ENCODE peak calls at places on chromosome X, in five cellular contexts. B, G, L, S and P are unnamed samples.

GRCh38 chrX:126770179-126770578 is 49.4 kb upstream of the PRR32 start:
- DNase-seq in B (no peak), S (peak; percentile 15), L (no peak), G (no peak), P (no peak)

GRCh38 chrX:30971761-30972603 is 82.9 kb upstream of the TAB3 start:
- DNase-seq in G (peak; percentile 29), S (peak; percentile 23), L (peak; percentile 42), B (peak; percentile 18), P (peak; percentile 8)

GRCh38 chrX:1212532-1212931 is at the start of gene CRLF2:
- DNase-seq in L (no peak), B (no peak), G (peak; percentile 71), S (no peak), P (no peak)

GRCh38 chrX:106698693-106699092 is 27.8 kb upstream of the RNF128 start:
- DNase-seq in B (peak; percentile 38), G (peak; percentile 13), L (no peak), S (no peak), P (no peak)

GRCh38 chrX:118536204-118536603 is 40.6 kb downstream of the DOCK11 start:
- DNase-seq in S (no peak), L (no peak), G (no peak), B (no peak), P (no peak)

GRCh38 chrX:8879750-8880149 is 78.6 kb upstream of the FAM9A start:
- DNase-seq in G (peak; percentile 8), S (peak; percentile 9), B (no peak), L (peak; percentile 48), P (peak; percentile 27)

GRCh38 chrX:1336331-1337143 is at the start of gene IL3RA:
- DNase-seq in S (peak; percentile 63), L (no peak), G (peak; percentile 75), B (no peak), P (no peak)

GRCh38 chrX:101232316-101232715 is 12.7 kb downstream of the DRP2 start:
- DNase-seq in L (no peak), S (no peak), G (no peak), B (peak; percentile 20), P (no peak)

GRCh38 chrX:110795645-110796510 is at the start of gene CHRDL1:
- DNase-seq in L (peak; percentile 54), S (no peak), B (peak; percentile 23), G (peak; percentile 13), P (no peak)

GRCh38 chrX:134546187-134546586 is 86.2 kb downstream of the HPRT1 start:
- DNase-seq in G (no peak), B (no peak), L (no peak), S (no peak), P (no peak)

GRCh38 chrX:149476513-149476912 is 28.6 kb downstream of the IDS start:
- DNase-seq in L (no peak), B (no peak), S (no peak), G (no peak), P (no peak)

GRCh38 chrX:10597871-10598270 is 22.5 kb downstream of the MID1 start:
- DNase-seq in G (no peak), B (no peak), S (peak; percentile 63), L (no peak), P (no peak)

GRCh38 chrX:110394653-110395052 is 36.0 kb downstream of the RTL9 start:
- DNase-seq in S (no peak), G (peak; percentile 92), L (no peak), B (peak; percentile 70), P (no peak)

GRCh38 chrX:140918398-140919043 is 83.9 kb upstream of the SPANXB1 start:
- DNase-seq in S (peak; percentile 57), G (peak; percentile 75), L (peak; percentile 71), B (peak; percentile 32), P (peak; percentile 6)

GRCh38 chrX:132045456-132045855 is 22.4 kb downstream of the STK26 start:
- DNase-seq in L (no peak), G (peak; percentile 11), B (no peak), S (peak; percentile 14), P (no peak)

GRCh38 chrX:149903889-149904748 is 23.1 kb downstream of the MAGEA8 start:
- DNase-seq in L (no peak), S (peak; percentile 1), B (no peak), G (peak; percentile 28), P (no peak)

GRCh38 chrX:39948564-39948963 is 149.2 kb downstream of the BCOR start:
- DNase-seq in S (no peak), G (no peak), L (no peak), B (no peak), P (peak; percentile 18)

GRCh38 chrX:154714925-154715324 is 36.0 kb downstream of the GAB3 start:
- DNase-seq in S (peak; percentile 62), G (peak; percentile 58), L (peak; percentile 33), B (no peak), P (peak; percentile 67)

DNA sequence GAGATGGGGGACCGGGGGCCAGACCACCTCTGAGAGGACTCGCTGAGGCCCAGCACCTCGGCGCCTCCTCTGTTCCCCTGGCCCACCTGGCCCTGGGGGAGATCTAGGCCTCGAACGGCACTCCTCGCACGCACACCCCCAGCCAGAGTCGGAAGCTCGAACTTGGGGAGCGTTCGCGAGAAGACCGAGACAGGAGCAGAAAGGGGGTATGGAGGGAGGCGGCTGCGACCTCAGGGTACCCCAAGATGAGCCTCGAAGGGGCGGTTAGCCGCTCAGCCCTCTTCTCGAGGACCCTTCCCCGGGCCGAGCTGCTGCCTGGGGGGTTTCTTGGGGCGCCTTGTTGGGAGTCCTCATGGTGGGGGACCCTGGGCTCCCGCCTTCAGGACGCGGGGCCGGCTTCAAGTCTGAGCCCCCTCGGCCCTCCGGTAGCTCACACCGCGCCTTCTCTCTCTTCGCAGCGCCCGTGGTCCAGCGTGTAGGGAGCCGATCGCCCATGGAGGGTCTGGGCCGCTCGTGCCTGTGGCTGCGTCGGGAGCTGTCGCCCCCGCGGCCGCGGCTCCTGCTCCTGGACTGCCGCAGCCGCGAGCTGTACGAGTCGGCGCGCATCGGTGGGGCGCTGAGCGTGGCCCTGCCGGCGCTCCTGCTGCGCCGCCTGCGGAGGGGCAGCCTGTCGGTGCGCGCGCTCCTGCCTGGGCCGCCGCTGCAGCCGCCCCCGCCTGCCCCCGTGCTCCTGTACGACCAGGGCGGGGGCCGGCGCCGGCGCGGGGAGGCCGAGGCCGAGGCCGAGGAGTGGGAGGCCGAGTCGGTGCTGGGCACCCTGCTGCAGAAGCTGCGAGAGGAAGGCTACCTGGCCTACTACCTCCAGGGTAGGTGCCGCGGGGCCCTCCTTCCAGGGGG is 706 bp downstream of the DUSP9 start:
- DNase-seq in L (peak; percentile 25), S (no peak), B (no peak), G (no peak), P (no peak)
- H3K4me2 ChIP-seq in L (peak overlapping the region; percentile 9), S (no peak overlapping the region), B (peak overlapping the region; percentile 46), G (peak overlapping the region; percentile 47), P (no peak overlapping the region)

GRCh38 chrX:44906041-44906440 is 33.1 kb downstream of the KDM6A start:
- DNase-seq in S (no peak), B (no peak), L (no peak), G (no peak), P (no peak)

GRCh38 chrX:44904542-44905115 is 31.6 kb downstream of the KDM6A start:
- DNase-seq in S (no peak), B (no peak), L (no peak), G (no peak), P (no peak)

GRCh38 chrX:44908198-44908597 is 35.2 kb downstream of the KDM6A start:
- DNase-seq in S (no peak), L (no peak), G (no peak), B (peak; percentile 43), P (no peak)

GRCh38 chrX:44908838-44909237 is 35.9 kb downstream of the KDM6A start:
- DNase-seq in G (no peak), S (no peak), B (no peak), L (no peak), P (no peak)

GRCh38 chrX:44906542-44906941 is 33.6 kb downstream of the KDM6A start:
- DNase-seq in S (no peak), L (no peak), G (no peak), B (no peak), P (no peak)
- H3K9ac ChIP-seq in S (no peak overlapping the region), L (no peak overlapping the region), G (no peak overlapping the region), B (no peak overlapping the region), P (no peak overlapping the region)

GRCh38 chrX:20063716-20064351 is 52.9 kb downstream of the MAP7D2 start:
- DNase-seq in S (no peak), L (no peak), G (no peak), B (no peak), P (peak; percentile 16)

GRCh38 chrX:20059467-20060128 is 57.1 kb downstream of the MAP7D2 start:
- DNase-seq in G (no peak), L (no peak), S (no peak), B (no peak), P (no peak)

GRCh38 chrX:20063153-20063552 is 53.6 kb downstream of the MAP7D2 start:
- DNase-seq in S (no peak), G (no peak), B (no peak), L (no peak), P (no peak)

GRCh38 chrX:20060961-20061868 is 55.5 kb downstream of the MAP7D2 start:
- DNase-seq in S (no peak), G (no peak), L (no peak), B (no peak), P (peak; percentile 92)

DNA sequence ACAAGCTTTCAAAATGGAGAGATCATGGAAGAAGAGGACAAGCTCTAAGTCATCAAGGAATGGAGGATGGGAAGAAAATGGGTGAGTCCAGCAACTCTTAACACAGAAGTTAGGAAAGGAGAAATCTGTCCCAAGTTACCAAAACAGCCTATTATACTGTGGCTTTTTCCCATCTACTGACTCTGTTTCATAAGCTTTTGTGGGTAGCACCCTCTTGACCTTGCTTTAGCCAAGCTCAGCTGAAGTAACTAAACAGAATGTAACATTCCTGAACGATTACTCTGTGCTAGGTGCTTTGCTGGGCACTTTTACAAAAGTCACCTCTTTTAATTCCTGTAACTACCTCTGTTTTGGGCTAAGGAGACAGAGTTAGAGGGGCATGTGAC is 54.8 kb downstream of the MAP7D2 start:
- DNase-seq in B (peak; percentile 77), G (peak; percentile 83), S (no peak), L (no peak), P (no peak)
- H2AFZ ChIP-seq in B (no peak overlapping the region), G (no peak overlapping the region), S (no peak overlapping the region), L (no peak overlapping the region), P (no peak overlapping the region)

GRCh38 chrX:72716766-72717165 is 2.7 kb upstream of the PHKA1 start:
- DNase-seq in L (no peak), B (no peak), S (no peak), G (no peak), P (no peak)

GRCh38 chrX:72714471-72714916 is 388 bp upstream of the PHKA1 start:
- DNase-seq in B (peak; percentile 63), S (peak; percentile 68), G (peak; percentile 69), L (peak; percentile 69), P (no peak)

GRCh38 chrX:72713130-72713529 is 976 bp downstream of the PHKA1 start:
- DNase-seq in S (peak; percentile 1), B (no peak), L (no peak), G (no peak), P (no peak)

GRCh38 chrX:72715546-72715945 is 1.4 kb upstream of the PHKA1 start:
- DNase-seq in S (no peak), L (no peak), B (no peak), G (no peak), P (no peak)

DNA sequence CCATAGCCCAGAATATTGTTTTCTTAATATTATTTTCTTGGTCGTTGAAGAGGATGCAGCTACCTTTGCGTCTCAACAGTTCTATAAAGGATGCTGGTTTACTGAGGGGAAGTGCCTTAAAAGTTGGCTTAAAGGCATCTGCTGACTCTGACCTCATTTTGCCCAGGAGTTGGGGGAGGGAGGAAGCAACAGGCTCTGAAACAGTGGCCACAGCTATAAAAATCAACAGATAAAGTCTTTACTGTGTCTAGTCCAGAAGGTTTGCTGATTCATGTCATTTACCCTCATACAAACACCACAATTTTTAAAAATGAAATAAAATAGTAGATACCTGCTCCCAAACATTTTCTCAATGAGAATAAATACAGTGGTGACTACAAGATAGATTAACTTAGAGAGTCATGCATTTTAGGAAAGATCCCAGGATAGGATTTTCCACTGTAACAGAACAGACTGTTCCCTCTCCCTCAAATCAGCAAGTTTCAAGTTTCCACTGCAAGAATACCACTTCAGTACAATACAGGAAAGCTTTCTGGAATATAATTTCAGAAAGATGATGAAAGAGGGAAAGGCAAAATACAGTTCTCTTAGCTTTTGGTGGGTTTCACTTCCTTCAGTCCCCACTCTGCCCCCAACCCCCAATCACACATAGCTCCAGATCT is 1.9 kb downstream of the PHKA1 start:
- DNase-seq in S (peak; percentile 1), G (peak; percentile 30), L (no peak), B (no peak), P (no peak)
- H3K4me2 ChIP-seq in S (no peak overlapping the region), G (no peak overlapping the region), L (no peak overlapping the region), B (no peak overlapping the region), P (no peak overlapping the region)